ENCODE peak calls at places on chromosomes 7 and 10, in seven cellular contexts. S is adrenal gland, U is tibial artery, C is osteoblast, A is choroid plexus epithelial cell, P is uterus, K is H7. J is an unnamed sample.

GRCh38 chr10:126041804-126042231 is 145.5 kb downstream of the FANK1 start:
- DNase-seq in P (peak), A (peak), S (peak), U (peak), K (peak), C (peak), J (peak)

GRCh38 chr7:2920956-2921708 is 77.0 kb upstream of the GNA12 start:
- DNase-seq in S (no peak), U (peak), A (no peak), P (no peak), C (peak), K (no peak), J (no peak)

GRCh38 chr10:29412452-29413004 is 123.7 kb downstream of the LYZL1 start:
- DNase-seq in A (peak), P (no peak), K (no peak), U (no peak), S (peak), C (no peak), J (no peak)

GRCh38 chr10:123097039-123097438 is 38.7 kb upstream of the HMX3 start:
- DNase-seq in C (no peak), K (no peak), A (no peak), P (no peak), U (no peak), S (no peak), J (no peak)

GRCh38 chr10:61942997-61943457 is 41.5 kb downstream of the ARID5B start:
- DNase-seq in C (no peak), U (no peak), P (no peak), K (no peak), S (no peak), A (peak), J (no peak)

GRCh38 chr10:14583252-14583651 is 191.4 kb downstream of the FAM107B start:
- DNase-seq in S (no peak), A (no peak), U (no peak), K (no peak), C (no peak), P (no peak), J (no peak)

GRCh38 chr7:140649566-140650205 is 9.1 kb upstream of the DENND2A start:
- DNase-seq in A (peak), U (peak), C (peak), P (no peak), K (no peak), S (no peak), J (no peak)

GRCh38 chr7:141220263-141220662 is 146.4 kb downstream of the TMEM178B start:
- DNase-seq in A (peak), U (no peak), C (no peak), P (no peak), K (peak), S (no peak), J (no peak)

GRCh38 chr7:74479066-74479781 is 25.5 kb downstream of the GTF2IRD1 start:
- DNase-seq in S (peak), U (peak), P (peak), K (peak), A (peak), C (peak), J (peak)

GRCh38 chr7:39633563-39634550 is 10.5 kb downstream of the RALA start:
- DNase-seq in U (no peak), P (no peak), S (no peak), C (no peak), K (no peak), A (no peak), J (no peak)

GRCh38 chr10:15879663-15880062 is 19.4 kb upstream of the MINDY3 start:
- DNase-seq in P (no peak), A (no peak), K (peak), C (no peak), S (no peak), U (no peak), J (no peak)

GRCh38 chr10:11683529-11684320 is 58.5 kb upstream of the ECHDC3 start:
- DNase-seq in A (no peak), K (no peak), C (no peak), U (no peak), S (no peak), P (no peak), J (peak)

GRCh38 chr10:86649471-86650150 is 4.7 kb upstream of the OPN4 start:
- DNase-seq in P (peak), A (no peak), C (peak), S (no peak), U (peak), K (peak), J (peak)

GRCh38 chr7:157668221-157668883 is 331.5 kb downstream of the DNAJB6 start:
- DNase-seq in S (no peak), C (no peak), A (no peak), U (no peak), P (no peak), K (peak), J (peak)

GRCh38 chr7:20113423-20114027 is 103.7 kb downstream of the MACC1 start:
- DNase-seq in U (no peak), C (no peak), K (no peak), P (no peak), A (no peak), S (no peak), J (no peak)

GRCh38 chr7:103142494-103142893 is 6.4 kb downstream of the NAPEPLD start:
- DNase-seq in U (no peak), S (no peak), K (no peak), P (no peak), C (peak), A (no peak), J (no peak)

GRCh38 chr10:69482125-69482524 is 30.9 kb downstream of the TSPAN15 start:
- DNase-seq in K (no peak), S (no peak), P (no peak), C (no peak), U (no peak), A (no peak), J (no peak)

GRCh38 chr7:105429746-105430612 is 41.3 kb upstream of the SRPK2 start:
- DNase-seq in U (no peak), C (no peak), S (peak), K (no peak), A (peak), P (peak), J (no peak)

GRCh38 chr7:55144333-55144954 is 125.6 kb downstream of the EGFR start:
- DNase-seq in K (peak), C (no peak), P (no peak), A (no peak), U (no peak), S (no peak), J (no peak)

GRCh38 chr7:97133166-97133565 is 15.7 kb downstream of the SDHAF3 start:
- DNase-seq in U (no peak), P (no peak), C (no peak), S (no peak), K (no peak), A (no peak), J (no peak)

GRCh38 chr10:114615600-114616007 is 42.5 kb downstream of the ABLIM1 start:
- DNase-seq in C (no peak), A (no peak), K (no peak), S (no peak), U (no peak), P (no peak), J (no peak)

GRCh38 chr10:61789031-61789430 is 112.5 kb upstream of the ARID5B start:
- DNase-seq in S (no peak), U (no peak), A (no peak), K (no peak), P (no peak), C (no peak), J (no peak)

GRCh38 chr10:63711361-63711760 is 190.2 kb downstream of the REEP3 start:
- DNase-seq in C (no peak), S (no peak), U (peak), K (no peak), A (peak), P (no peak), J (no peak)

GRCh38 chr10:4353059-4353655 is 472.9 kb upstream of the AKR1E2 start:
- DNase-seq in U (no peak), S (no peak), A (peak), K (no peak), C (no peak), P (no peak), J (no peak)

GRCh38 chr7:21972397-21972784 is 26.7 kb upstream of the CDCA7L start:
- DNase-seq in K (peak), S (no peak), P (no peak), C (no peak), U (no peak), A (no peak), J (no peak)

GRCh38 chr10:55146032-55146431 is 345.0 kb upstream of the PCDH15 start:
- DNase-seq in U (no peak), A (peak), C (no peak), K (no peak), P (no peak), S (no peak), J (no peak)

GRCh38 chr10:89652971-89653370 is 7.9 kb upstream of the PANK1 start:
- DNase-seq in S (no peak), K (no peak), C (no peak), P (no peak), A (no peak), U (no peak), J (no peak)

GRCh38 chr10:89649051-89649450 is 4.0 kb upstream of the PANK1 start:
- DNase-seq in S (no peak), P (no peak), C (no peak), U (no peak), A (no peak), K (no peak), J (no peak)

GRCh38 chr10:89651205-89651915 is 6.3 kb upstream of the PANK1 start:
- DNase-seq in U (no peak), P (no peak), A (no peak), K (no peak), C (no peak), S (no peak), J (no peak)

GRCh38 chr10:89653410-89653828 is 8.4 kb upstream of the PANK1 start:
- DNase-seq in A (peak), K (no peak), P (no peak), C (no peak), U (no peak), S (no peak), J (no peak)

DNA sequence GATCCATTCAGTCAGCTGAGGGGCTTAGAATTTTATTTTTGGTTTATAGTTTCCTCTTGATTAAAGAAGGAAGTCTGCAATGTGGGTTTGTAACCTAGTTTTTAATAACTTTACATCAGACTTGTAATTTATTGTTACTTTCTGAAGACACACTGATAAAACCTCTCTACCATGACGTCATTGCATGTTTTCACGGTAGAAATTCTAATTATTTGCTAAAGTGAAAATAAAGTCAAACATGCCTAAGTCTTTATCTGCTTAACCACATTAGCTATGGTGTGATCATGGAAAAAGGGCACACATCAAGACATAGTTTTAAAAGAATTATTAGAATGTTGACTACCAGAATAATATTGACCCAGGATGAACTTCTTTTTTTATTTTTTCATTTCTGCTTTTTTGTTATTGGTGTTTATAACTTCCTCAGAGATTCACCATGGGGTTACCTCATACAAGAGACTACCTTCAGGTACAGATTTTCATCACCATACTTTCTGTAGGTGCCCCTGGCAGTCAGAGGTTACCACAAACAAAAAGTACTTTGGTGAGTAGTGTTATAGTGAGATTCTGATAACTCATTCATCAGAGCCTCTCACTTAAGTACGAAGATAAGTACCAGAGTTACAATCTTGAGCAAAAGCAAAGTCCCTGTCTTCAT is 7.0 kb upstream of the PANK1 start:
- DNase-seq in A (no peak), K (no peak), U (no peak), C (no peak), S (no peak), P (no peak), J (no peak)
- H3K4me3 ChIP-seq in A (no peak), K (no peak), U (no peak), C (no peak), S (no peak), P (no peak), J (no peak)

GRCh38 chr10:9315292-9315691 is 1260.8 kb downstream of the GATA3 start:
- DNase-seq in S (no peak), K (no peak), U (no peak), P (no peak), A (no peak), C (no peak), J (no peak)

DNA sequence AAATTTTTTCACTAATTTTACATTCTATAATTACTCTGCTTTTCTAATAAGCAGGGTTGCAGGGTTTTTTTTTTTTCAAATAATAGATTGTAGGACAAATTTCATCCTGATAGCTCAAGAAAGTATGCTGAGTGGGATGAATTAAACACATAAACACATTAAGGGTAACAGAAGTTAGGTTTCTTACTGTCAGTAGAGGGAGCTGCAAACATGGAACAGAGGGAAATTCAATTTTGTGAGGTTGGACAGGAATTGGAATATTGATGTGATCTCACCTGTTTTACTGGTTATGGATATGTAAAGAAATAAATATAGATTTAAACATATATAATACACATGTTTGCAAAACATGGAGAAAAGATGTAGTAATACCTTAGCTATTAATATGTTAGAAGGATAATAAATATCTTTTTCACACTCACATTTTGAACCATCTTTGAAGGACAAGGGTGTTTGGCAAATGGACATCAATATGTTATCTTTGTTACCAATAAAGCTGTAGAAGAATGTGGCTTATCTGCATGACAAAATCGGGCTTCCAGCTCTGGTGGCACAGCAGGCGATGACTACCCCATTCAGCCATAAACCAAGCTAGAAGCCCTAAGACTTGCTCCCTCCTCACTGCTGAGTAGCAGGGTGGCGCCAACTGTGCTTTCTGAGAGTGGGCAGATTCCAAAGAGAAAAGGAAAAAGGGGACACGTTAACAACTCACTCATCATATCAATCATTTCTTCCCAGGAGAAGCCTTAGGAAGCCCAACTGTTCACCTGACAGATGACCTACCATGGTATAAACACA is 1257.4 kb downstream of the GATA3 start:
- DNase-seq in P (no peak), U (no peak), K (no peak), A (peak), S (no peak), C (no peak), J (no peak)
- H3K4me3 ChIP-seq in P (no peak), U (no peak), K (no peak), A (no peak), S (no peak), C (no peak), J (no peak)

GRCh38 chr10:129863231-129863663 is 100.8 kb downstream of the EBF3 start:
- DNase-seq in C (no peak), K (peak), S (no peak), A (no peak), U (no peak), P (no peak), J (no peak)
- H3K4me3 ChIP-seq in C (no peak), K (no peak), S (no peak), A (no peak), U (no peak), P (no peak), J (no peak)

GRCh38 chr7:11404355-11404754 is 427.6 kb downstream of the THSD7A start:
- DNase-seq in U (no peak), S (no peak), A (no peak), P (no peak), K (no peak), C (no peak), J (no peak)
- H3K4me3 ChIP-seq in U (no peak), S (no peak), A (no peak), P (no peak), K (no peak), C (no peak), J (no peak)

GRCh38 chr10:1431229-1431628 is 306.1 kb downstream of the ADARB2 start:
- DNase-seq in K (no peak), S (no peak), P (no peak), U (no peak), A (no peak), C (no peak), J (no peak)

GRCh38 chr10:1434202-1434601 is 303.1 kb downstream of the ADARB2 start:
- DNase-seq in S (no peak), K (peak), P (no peak), A (no peak), C (no peak), U (no peak), J (no peak)

GRCh38 chr10:1432161-1432560 is 305.2 kb downstream of the ADARB2 start:
- DNase-seq in C (no peak), S (no peak), A (no peak), K (no peak), U (no peak), P (no peak), J (no peak)

GRCh38 chr10:1440897-1441296 is 296.4 kb downstream of the ADARB2 start:
- DNase-seq in S (no peak), A (no peak), C (no peak), U (no peak), P (no peak), K (no peak), J (no peak)

GRCh38 chr10:1434912-1435692 is 302.2 kb downstream of the ADARB2 start:
- DNase-seq in A (no peak), K (peak), S (no peak), P (no peak), C (no peak), U (no peak), J (no peak)
- H3K4me3 ChIP-seq in A (no peak), K (no peak), S (no peak), P (no peak), C (no peak), U (no peak), J (no peak)

GRCh38 chr10:101284171-101285092 is 55.2 kb upstream of the LBX1 start:
- DNase-seq in K (peak), A (no peak), S (no peak), C (peak), U (no peak), P (no peak), J (no peak)

GRCh38 chr10:101285519-101286070 is 56.3 kb upstream of the LBX1 start:
- DNase-seq in S (no peak), C (peak), A (no peak), U (no peak), P (no peak), K (peak), J (no peak)

GRCh38 chr10:101285093-101285463 is 55.8 kb upstream of the LBX1 start:
- DNase-seq in S (no peak), U (no peak), K (peak), A (no peak), P (no peak), C (peak), J (no peak)

GRCh38 chr10:101282937-101283336 is 53.7 kb upstream of the LBX1 start:
- DNase-seq in U (no peak), K (peak), A (no peak), S (no peak), P (no peak), C (peak), J (no peak)

GRCh38 chr10:101283762-101284161 is 54.5 kb upstream of the LBX1 start:
- DNase-seq in C (peak), K (no peak), A (no peak), S (no peak), P (no peak), U (no peak), J (no peak)
- H3K4me3 ChIP-seq in C (no peak), K (peak), A (no peak), S (no peak), P (no peak), U (peak), J (no peak)

GRCh38 chr10:94902080-94902479 is 36.4 kb upstream of the CYP2C9 start:
- DNase-seq in S (no peak), C (no peak), K (no peak), P (no peak), U (no peak), A (no peak), J (no peak)
- H3K4me3 ChIP-seq in S (no peak), C (no peak), K (no peak), P (no peak), U (no peak), A (no peak), J (no peak)